ENCODE peak calls at places on chromosomes 1 and 21, in six cellular contexts. One of them, this sample, is unnamed.

GRCh38 chr1:98924971-98925370 is 79.7 kb downstream of the PLPPR5 start:
- DNase-seq in NCI-H1092: no peak
- DNase-seq in ovary: no peak
- DNase-seq in EH: peak
- DNase-seq in MCF 10A: no peak
- DNase-seq in stimulated activated CD4-positive, alpha-beta T cell treated with anti-CD3 and anti-CD28 coated beads, Interleukin-2, amount 100 ng/mL, for 48 hours: no peak
- DNase-seq in this sample: no peak

GRCh38 chr1:14822996-14823395 is 224.5 kb downstream of the KAZN start:
- DNase-seq in ovary: no peak
- DNase-seq in NCI-H1092: no peak
- DNase-seq in MCF 10A: no peak
- DNase-seq in EH: no peak
- DNase-seq in stimulated activated CD4-positive, alpha-beta T cell treated with anti-CD3 and anti-CD28 coated beads, Interleukin-2, amount 100 ng/mL, for 48 hours: no peak
- DNase-seq in this sample: no peak

GRCh38 chr1:209030454-209031167 is 552.9 kb upstream of the CAMK1G start:
- DNase-seq in MCF 10A: no peak
- DNase-seq in EH: no peak
- DNase-seq in ovary: no peak
- DNase-seq in NCI-H1092: peak
- DNase-seq in stimulated activated CD4-positive, alpha-beta T cell treated with anti-CD3 and anti-CD28 coated beads, Interleukin-2, amount 100 ng/mL, for 48 hours: no peak
- DNase-seq in this sample: no peak

GRCh38 chr1:68218485-68218884 is 13.8 kb downstream of the WLS start:
- DNase-seq in EH: no peak
- DNase-seq in ovary: no peak
- DNase-seq in NCI-H1092: no peak
- DNase-seq in stimulated activated CD4-positive, alpha-beta T cell treated with anti-CD3 and anti-CD28 coated beads, Interleukin-2, amount 100 ng/mL, for 48 hours: no peak
- DNase-seq in MCF 10A: peak
- DNase-seq in this sample: no peak

GRCh38 chr1:96565546-96565945 is 156.0 kb upstream of the PTBP2 start:
- DNase-seq in EH: no peak
- DNase-seq in ovary: no peak
- DNase-seq in stimulated activated CD4-positive, alpha-beta T cell treated with anti-CD3 and anti-CD28 coated beads, Interleukin-2, amount 100 ng/mL, for 48 hours: no peak
- DNase-seq in NCI-H1092: no peak
- DNase-seq in MCF 10A: no peak
- DNase-seq in this sample: no peak

GRCh38 chr1:179143332-179143731 is 61.5 kb downstream of the TOR3A start:
- DNase-seq in ovary: no peak
- DNase-seq in EH: peak
- DNase-seq in MCF 10A: peak
- DNase-seq in stimulated activated CD4-positive, alpha-beta T cell treated with anti-CD3 and anti-CD28 coated beads, Interleukin-2, amount 100 ng/mL, for 48 hours: no peak
- DNase-seq in NCI-H1092: no peak
- DNase-seq in this sample: no peak

GRCh38 chr1:66248257-66248656 is 285.7 kb upstream of the SGIP1 start:
- DNase-seq in ovary: no peak
- DNase-seq in NCI-H1092: no peak
- DNase-seq in EH: no peak
- DNase-seq in stimulated activated CD4-positive, alpha-beta T cell treated with anti-CD3 and anti-CD28 coated beads, Interleukin-2, amount 100 ng/mL, for 48 hours: no peak
- DNase-seq in MCF 10A: no peak
- DNase-seq in this sample: no peak

GRCh38 chr1:147491098-147491497 is 50.2 kb upstream of the BCL9 start:
- DNase-seq in NCI-H1092: no peak
- DNase-seq in stimulated activated CD4-positive, alpha-beta T cell treated with anti-CD3 and anti-CD28 coated beads, Interleukin-2, amount 100 ng/mL, for 48 hours: no peak
- DNase-seq in MCF 10A: no peak
- DNase-seq in ovary: no peak
- DNase-seq in EH: no peak
- DNase-seq in this sample: no peak

GRCh38 chr21:17428484-17428869 is 84.4 kb upstream of the CXADR start:
- DNase-seq in EH: no peak
- DNase-seq in MCF 10A: no peak
- DNase-seq in ovary: no peak
- DNase-seq in NCI-H1092: no peak
- DNase-seq in stimulated activated CD4-positive, alpha-beta T cell treated with anti-CD3 and anti-CD28 coated beads, Interleukin-2, amount 100 ng/mL, for 48 hours: no peak
- DNase-seq in this sample: no peak

GRCh38 chr1:25890249-25891034 is 14.9 kb upstream of the PAQR7 start:
- DNase-seq in stimulated activated CD4-positive, alpha-beta T cell treated with anti-CD3 and anti-CD28 coated beads, Interleukin-2, amount 100 ng/mL, for 48 hours: no peak
- DNase-seq in EH: peak
- DNase-seq in ovary: peak
- DNase-seq in MCF 10A: peak
- DNase-seq in NCI-H1092: no peak
- DNase-seq in this sample: no peak

GRCh38 chr1:110133436-110133835 is 16.9 kb upstream of the SLC6A17 start:
- DNase-seq in MCF 10A: no peak
- DNase-seq in NCI-H1092: no peak
- DNase-seq in ovary: no peak
- DNase-seq in EH: peak
- DNase-seq in stimulated activated CD4-positive, alpha-beta T cell treated with anti-CD3 and anti-CD28 coated beads, Interleukin-2, amount 100 ng/mL, for 48 hours: no peak
- DNase-seq in this sample: no peak

GRCh38 chr1:98327151-98327918 is 334.2 kb upstream of the SNX7 start:
- DNase-seq in stimulated activated CD4-positive, alpha-beta T cell treated with anti-CD3 and anti-CD28 coated beads, Interleukin-2, amount 100 ng/mL, for 48 hours: no peak
- DNase-seq in ovary: no peak
- DNase-seq in MCF 10A: no peak
- DNase-seq in NCI-H1092: no peak
- DNase-seq in EH: peak
- DNase-seq in this sample: no peak

GRCh38 chr1:54259546-54259945 is 59.6 kb downstream of the MRPL37 start:
- DNase-seq in NCI-H1092: no peak
- DNase-seq in EH: no peak
- DNase-seq in ovary: peak
- DNase-seq in stimulated activated CD4-positive, alpha-beta T cell treated with anti-CD3 and anti-CD28 coated beads, Interleukin-2, amount 100 ng/mL, for 48 hours: no peak
- DNase-seq in MCF 10A: no peak
- DNase-seq in this sample: no peak

GRCh38 chr1:53944469-53945182 is 873 bp downstream of the IFT25 start:
- DNase-seq in EH: peak
- DNase-seq in MCF 10A: no peak
- DNase-seq in stimulated activated CD4-positive, alpha-beta T cell treated with anti-CD3 and anti-CD28 coated beads, Interleukin-2, amount 100 ng/mL, for 48 hours: no peak
- DNase-seq in NCI-H1092: no peak
- DNase-seq in ovary: peak
- DNase-seq in this sample: no peak

GRCh38 chr1:165114022-165114888 is 242.3 kb downstream of the LMX1A start:
- DNase-seq in stimulated activated CD4-positive, alpha-beta T cell treated with anti-CD3 and anti-CD28 coated beads, Interleukin-2, amount 100 ng/mL, for 48 hours: peak
- DNase-seq in EH: peak
- DNase-seq in NCI-H1092: peak
- DNase-seq in MCF 10A: peak
- DNase-seq in ovary: no peak
- DNase-seq in this sample: no peak

GRCh38 chr1:236421022-236421421 is 26.9 kb downstream of the EDARADD start:
- DNase-seq in stimulated activated CD4-positive, alpha-beta T cell treated with anti-CD3 and anti-CD28 coated beads, Interleukin-2, amount 100 ng/mL, for 48 hours: no peak
- DNase-seq in EH: peak
- DNase-seq in ovary: no peak
- DNase-seq in MCF 10A: peak
- DNase-seq in NCI-H1092: no peak
- DNase-seq in this sample: no peak

GRCh38 chr1:7988576-7988975 is 27.1 kb downstream of the PARK7 start:
- DNase-seq in EH: peak
- DNase-seq in ovary: no peak
- DNase-seq in NCI-H1092: no peak
- DNase-seq in MCF 10A: no peak
- DNase-seq in stimulated activated CD4-positive, alpha-beta T cell treated with anti-CD3 and anti-CD28 coated beads, Interleukin-2, amount 100 ng/mL, for 48 hours: no peak
- DNase-seq in this sample: no peak

GRCh38 chr1:8158995-8159394 is 132.9 kb upstream of the ERRFI1 start:
- DNase-seq in ovary: no peak
- DNase-seq in EH: no peak
- DNase-seq in stimulated activated CD4-positive, alpha-beta T cell treated with anti-CD3 and anti-CD28 coated beads, Interleukin-2, amount 100 ng/mL, for 48 hours: no peak
- DNase-seq in MCF 10A: no peak
- DNase-seq in NCI-H1092: no peak
- DNase-seq in this sample: no peak

GRCh38 chr1:197725044-197725443 is 50.2 kb downstream of the DENND1B start:
- DNase-seq in stimulated activated CD4-positive, alpha-beta T cell treated with anti-CD3 and anti-CD28 coated beads, Interleukin-2, amount 100 ng/mL, for 48 hours: no peak
- DNase-seq in EH: peak
- DNase-seq in MCF 10A: peak
- DNase-seq in ovary: no peak
- DNase-seq in NCI-H1092: no peak
- DNase-seq in this sample: no peak

GRCh38 chr1:17719874-17720273 is 35.3 kb upstream of the ACTL8 start:
- DNase-seq in NCI-H1092: no peak
- DNase-seq in ovary: no peak
- DNase-seq in stimulated activated CD4-positive, alpha-beta T cell treated with anti-CD3 and anti-CD28 coated beads, Interleukin-2, amount 100 ng/mL, for 48 hours: no peak
- DNase-seq in EH: peak
- DNase-seq in MCF 10A: no peak
- DNase-seq in this sample: no peak

GRCh38 chr1:112817555-112818373 is 102.6 kb upstream of the PPM1J start:
- DNase-seq in MCF 10A: no peak
- DNase-seq in ovary: no peak
- DNase-seq in EH: peak
- DNase-seq in stimulated activated CD4-positive, alpha-beta T cell treated with anti-CD3 and anti-CD28 coated beads, Interleukin-2, amount 100 ng/mL, for 48 hours: no peak
- DNase-seq in NCI-H1092: no peak
- DNase-seq in this sample: no peak

GRCh38 chr1:180185971-180186645 is 31.4 kb downstream of the QSOX1 start:
- DNase-seq in NCI-H1092: no peak
- DNase-seq in EH: no peak
- DNase-seq in MCF 10A: no peak
- DNase-seq in ovary: peak
- DNase-seq in stimulated activated CD4-positive, alpha-beta T cell treated with anti-CD3 and anti-CD28 coated beads, Interleukin-2, amount 100 ng/mL, for 48 hours: no peak
- DNase-seq in this sample: no peak

GRCh38 chr1:161081151-161081405 is 8.3 kb downstream of the NECTIN4 start:
- DNase-seq in stimulated activated CD4-positive, alpha-beta T cell treated with anti-CD3 and anti-CD28 coated beads, Interleukin-2, amount 100 ng/mL, for 48 hours: no peak
- DNase-seq in ovary: no peak
- DNase-seq in NCI-H1092: no peak
- DNase-seq in EH: peak
- DNase-seq in MCF 10A: no peak
- DNase-seq in this sample: no peak

GRCh38 chr1:81126989-81127571 is 673.7 kb upstream of the ADGRL2 start:
- DNase-seq in ovary: no peak
- DNase-seq in MCF 10A: no peak
- DNase-seq in EH: peak
- DNase-seq in stimulated activated CD4-positive, alpha-beta T cell treated with anti-CD3 and anti-CD28 coated beads, Interleukin-2, amount 100 ng/mL, for 48 hours: no peak
- DNase-seq in NCI-H1092: no peak
- DNase-seq in this sample: no peak

GRCh38 chr1:15459771-15460719 is 3.5 kb downstream of the CELA2A start:
- DNase-seq in NCI-H1092: no peak
- DNase-seq in ovary: no peak
- DNase-seq in EH: peak
- DNase-seq in stimulated activated CD4-positive, alpha-beta T cell treated with anti-CD3 and anti-CD28 coated beads, Interleukin-2, amount 100 ng/mL, for 48 hours: no peak
- DNase-seq in MCF 10A: peak
- DNase-seq in this sample: no peak

GRCh38 chr1:116556289-116557006 is 14.4 kb downstream of the CD58 start:
- DNase-seq in stimulated activated CD4-positive, alpha-beta T cell treated with anti-CD3 and anti-CD28 coated beads, Interleukin-2, amount 100 ng/mL, for 48 hours: peak
- DNase-seq in NCI-H1092: no peak
- DNase-seq in ovary: no peak
- DNase-seq in MCF 10A: peak
- DNase-seq in EH: peak
- DNase-seq in this sample: peak

This sample was measured in activated T-cell treated with anti-CD3 and anti-CD28 coated beads for 48 hours.